ENCODE peak calls at places on chromosomes 4 and X, in four cellular contexts. C is K562, Y is A549, L is HepG2. B is an unnamed sample.
A peak's percentile ranks its signal among the peaks of the same experiment; 100 is the strongest.

GRCh38 chr4:119010909-119011606 is 122.4 kb downstream of the SYNPO2 start:
- DNase-seq in C (no peak), Y (no peak), L (no peak), B (no peak)

GRCh38 chrX:55342533-55343501 is 78.1 kb upstream of the PAGE3 start:
- DNase-seq in C (peak; percentile 38), Y (peak; percentile 25), L (peak; percentile 3), B (peak; percentile 35)

GRCh38 chrX:50495616-50496015 is 25.0 kb upstream of the DGKK start:
- DNase-seq in C (no peak), Y (no peak), L (no peak), B (no peak)

GRCh38 chr4:111959202-111959601 is 186.1 kb upstream of the FAM241A start:
- DNase-seq in C (no peak), Y (peak; percentile 7), L (peak; percentile 2), B (no peak)

GRCh38 chr4:8427761-8428287 is 12.7 kb downstream of the ACOX3 start:
- DNase-seq in C (no peak), Y (no peak), L (peak; percentile 76), B (no peak)

GRCh38 chr4:89404530-89404929 is 96.9 kb upstream of the GPRIN3 start:
- DNase-seq in C (no peak), Y (no peak), L (no peak), B (no peak)

GRCh38 chr4:121376097-121376496 is 4.7 kb downstream of the QRFPR start:
- DNase-seq in C (no peak), Y (no peak), L (no peak), B (no peak)

GRCh38 chrX:129961180-129962083 is 21.0 kb upstream of the BCORL1 start:
- DNase-seq in C (peak; percentile 89), Y (peak; percentile 54), L (peak; percentile 44), B (peak; percentile 72)

GRCh38 chr4:185113340-185113739 is 29.7 kb upstream of the SLC25A4 start:
- DNase-seq in C (no peak), Y (no peak), L (no peak), B (no peak)

GRCh38 chr4:70667710-70668535 is 1.6 kb upstream of the JCHAIN start:
- DNase-seq in C (no peak), Y (no peak), L (no peak), B (no peak)

GRCh38 chrX:120549483-120550452 is 11.0 kb downstream of the CUL4B start:
- DNase-seq in C (peak; percentile 9), Y (peak; percentile 73), L (peak; percentile 76), B (no peak)

GRCh38 chr4:60737858-60738257 is 462.3 kb upstream of the ADGRL3 start:
- DNase-seq in C (no peak), Y (no peak), L (no peak), B (no peak)

GRCh38 chrX:9682456-9682855 is 83.2 kb downstream of the GPR143 start:
- DNase-seq in C (no peak), Y (no peak), L (no peak), B (no peak)

GRCh38 chr4:15332377-15332776 is 95.5 kb upstream of the C1QTNF7 start:
- DNase-seq in C (no peak), Y (no peak), L (no peak), B (no peak)

GRCh38 chrX:54540289-54540688 is 10.3 kb downstream of the GNL3L start:
- DNase-seq in C (no peak), Y (no peak), L (no peak), B (no peak)

GRCh38 chr4:158929939-158930344 is 161.1 kb downstream of the FNIP2 start:
- DNase-seq in C (no peak), Y (no peak), L (no peak), B (no peak)

GRCh38 chr4:152981278-152981677 is 45.2 kb downstream of the FHDC1 start:
- DNase-seq in C (no peak), Y (no peak), L (no peak), B (no peak)

GRCh38 chr4:187393546-187394344 is 601.8 kb upstream of the ZFP42 start:
- DNase-seq in C (no peak), Y (no peak), L (no peak), B (no peak)

GRCh38 chrX:53163436-53163835 is 61.6 kb downstream of the KDM5C start:
- DNase-seq in C (no peak), Y (no peak), L (no peak), B (no peak)

GRCh38 chr4:82201303-82201702 is 172.5 kb downstream of the HNRNPD start:
- DNase-seq in C (no peak), Y (no peak), L (no peak), B (no peak)

GRCh38 chrX:24515447-24515846 is 50.4 kb downstream of the PDK3 start:
- DNase-seq in C (no peak), Y (no peak), L (no peak), B (no peak)

GRCh38 chr4:125985856-125986255 is 671.1 kb downstream of the FAT4 start:
- DNase-seq in C (no peak), Y (no peak), L (no peak), B (peak; percentile 72)

GRCh38 chrX:72683631-72684030 is 30.5 kb downstream of the PHKA1 start:
- DNase-seq in C (no peak), Y (no peak), L (no peak), B (no peak)

GRCh38 chrX:153970398-153971123 is 1.1 kb downstream of the HCFC1 start:
- DNase-seq in C (peak; percentile 50), Y (no peak), L (peak; percentile 29), B (no peak)

GRCh38 chr4:48831532-48832015 is 686 bp downstream of the OCIAD1 start:
- DNase-seq in C (no peak), Y (no peak), L (no peak), B (no peak)

GRCh38 chrX:102659790-102660757 is 8.8 kb downstream of the GPRASP1 start:
- DNase-seq in C (peak; percentile 71), Y (peak; percentile 69), L (peak; percentile 52), B (peak; percentile 75)

GRCh38 chr4:159010563-159011260 is 92.2 kb upstream of the RAPGEF2 start:
- DNase-seq in C (no peak), Y (no peak), L (peak; percentile 30), B (no peak)

GRCh38 chr4:41406051-41406516 is 131.9 kb upstream of the LIMCH1 start:
- DNase-seq in C (no peak), Y (peak; percentile 39), L (no peak), B (no peak)

GRCh38 chr4:41410049-41410448 is 127.9 kb upstream of the LIMCH1 start:
- DNase-seq in C (no peak), Y (no peak), L (no peak), B (no peak)

GRCh38 chr4:41409095-41409494 is 128.9 kb upstream of the LIMCH1 start:
- DNase-seq in C (no peak), Y (no peak), L (no peak), B (no peak)

GRCh38 chr4:41400296-41400695 is 137.7 kb upstream of the LIMCH1 start:
- DNase-seq in C (no peak), Y (no peak), L (no peak), B (no peak)

DNA sequence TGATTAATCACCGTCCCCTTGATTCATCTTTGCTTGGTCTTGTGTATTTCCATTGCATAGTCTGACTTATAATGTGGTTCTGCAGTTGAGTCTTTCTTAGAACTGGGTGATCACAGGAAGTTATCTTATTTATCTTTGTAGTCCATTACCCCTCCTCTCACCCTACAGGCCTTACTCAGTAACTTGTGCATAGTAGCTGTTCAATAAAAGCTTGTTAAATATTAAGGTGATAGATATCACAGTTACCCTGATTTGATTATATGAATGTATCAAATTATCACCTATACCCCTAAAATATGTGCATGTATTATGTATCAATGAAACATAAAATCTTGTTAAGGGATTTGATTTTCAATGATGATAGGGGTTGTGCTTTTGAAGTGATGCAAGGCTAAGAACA is 132.5 kb upstream of the LIMCH1 start:
- DNase-seq in C (no peak), Y (no peak), L (no peak), B (no peak)
- TF ChIP-seq NR3C1 in C (no peak), Y (no peak), L (no peak), B (no peak)

GRCh38 chrX:118179718-118180117 is 63.1 kb upstream of the KLHL13 start:
- DNase-seq in C (no peak), Y (no peak), L (no peak), B (no peak)

GRCh38 chrX:118181030-118181429 is 64.4 kb upstream of the KLHL13 start:
- DNase-seq in C (no peak), Y (no peak), L (no peak), B (no peak)

GRCh38 chrX:118183606-118184005 is 67.0 kb upstream of the KLHL13 start:
- DNase-seq in C (no peak), Y (no peak), L (no peak), B (no peak)

GRCh38 chrX:118179161-118179560 is 62.6 kb upstream of the KLHL13 start:
- DNase-seq in C (no peak), Y (no peak), L (no peak), B (no peak)

GRCh38 chrX:118182050-118182449 is 65.4 kb upstream of the KLHL13 start:
- DNase-seq in C (no peak), Y (no peak), L (no peak), B (no peak)
- TF ChIP-seq USF2 in C (no peak), Y (no peak), L (no peak), B (no peak)

DNA sequence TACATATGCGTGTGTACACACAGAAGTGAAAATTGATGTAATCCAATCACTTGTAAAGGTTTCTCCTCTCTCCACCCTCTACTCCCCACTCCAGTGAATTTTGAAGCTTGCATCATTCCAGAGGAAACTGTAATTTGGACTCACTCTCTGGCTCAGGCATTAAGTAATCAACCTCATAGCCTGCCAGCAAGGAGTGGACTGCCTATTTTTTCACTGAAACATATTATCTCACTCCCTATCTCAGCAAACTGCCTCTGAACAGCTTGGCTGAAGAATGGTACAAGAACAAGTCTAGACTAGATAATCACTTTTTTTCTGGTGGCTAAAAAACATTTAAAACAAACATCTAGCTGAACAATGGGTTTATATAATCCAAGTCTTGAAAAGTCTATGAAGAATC is 124.2 kb downstream of the C4orf51 start:
- DNase-seq in C (no peak), Y (no peak), L (peak; percentile 54), B (no peak)
- TF ChIP-seq JUN in C (no peak), Y (no peak), L (no peak), B (no peak)

DNA sequence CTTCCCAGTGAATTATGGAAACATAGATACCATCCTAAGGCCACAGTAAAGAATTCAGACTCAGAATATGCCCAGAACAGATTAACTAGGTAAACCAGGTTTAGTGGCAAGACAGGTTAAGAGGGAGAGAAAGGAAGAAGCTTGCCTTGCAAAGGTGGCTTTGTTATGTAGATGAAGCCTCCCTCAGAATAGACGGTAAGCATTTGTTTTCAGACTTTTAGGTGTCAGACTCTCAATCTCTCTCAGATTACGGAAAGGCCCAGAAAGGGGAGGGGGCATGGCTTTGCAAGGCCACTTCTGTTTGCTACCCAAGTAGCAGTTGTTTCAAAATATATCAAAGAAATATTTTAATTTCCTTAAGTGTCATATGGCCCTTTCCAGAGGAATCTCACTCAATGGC is 457.1 kb upstream of the BOD1L1 start:
- DNase-seq in C (no peak), Y (no peak), L (no peak), B (peak; percentile 16)
- TF ChIP-seq NR3C1 in C (no peak), Y (no peak), L (no peak), B (no peak)

DNA sequence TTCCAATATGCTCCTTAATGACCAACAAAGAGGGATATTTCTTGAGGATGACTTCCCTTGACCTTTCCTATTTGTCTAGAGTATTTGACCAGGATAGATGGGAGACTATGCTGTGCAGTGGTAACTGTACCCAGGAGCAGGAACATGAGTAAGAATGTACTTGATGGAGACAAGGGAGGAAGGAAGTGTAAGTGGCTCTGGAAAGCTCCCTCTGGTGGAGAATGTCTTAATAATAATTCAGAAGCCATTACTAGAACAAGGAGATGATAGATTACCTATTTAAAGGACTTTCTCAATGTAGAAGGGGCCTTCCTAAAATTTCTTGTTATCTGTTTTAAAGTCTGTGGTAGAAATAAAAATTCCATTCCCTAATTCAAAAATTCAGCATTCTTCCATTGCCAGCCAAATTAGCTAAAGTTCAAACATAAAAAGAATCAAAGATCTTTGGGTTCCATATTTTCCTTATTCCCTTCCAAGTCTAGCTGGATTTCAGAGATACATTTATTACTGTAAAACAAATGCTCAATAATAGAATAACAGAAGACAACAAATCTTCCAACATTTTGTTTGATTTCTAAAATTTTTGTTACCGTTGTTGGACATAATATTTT is 83.8 kb downstream of the GRID2 start:
- DNase-seq in C (no peak), Y (peak; percentile 6), L (peak; percentile 30), B (no peak)
- TF ChIP-seq USF2 in C (no peak), Y (no peak), L (no peak), B (no peak)